ENCODE peak calls at places on chromosomes 12 and 14, in six cellular contexts. L is GM13977, C is AG10803, Z is astrocyte of the cerebellum, E is GM23338, J is activated B cell treated with CpG ODN at 0.5 μM for 24 hours. R is an unnamed sample.
A peak's percentile ranks its signal among the peaks of the same experiment; 100 is the strongest.

GRCh38 chr12:56256326-56256960 is 1.7 kb downstream of the ANKRD52 start:
- DNase-seq in L (no peak), C (peak; percentile 46), Z (no peak), E (peak; percentile 40), J (no peak), R (no peak)

GRCh38 chr12:121443193-121443829 is 43.4 kb downstream of the RNF34 start:
- DNase-seq in L (peak; percentile 92), C (peak; percentile 70), Z (peak; percentile 46), E (peak; percentile 91), J (peak; percentile 57), R (peak; percentile 97)

GRCh38 chr12:107225626-107226025 is 132.3 kb upstream of the CRY1 start:
- DNase-seq in L (no peak), C (peak; percentile 40), Z (peak; percentile 22), E (peak; percentile 61), J (no peak), R (no peak)

GRCh38 chr12:63079791-63080395 is 71.1 kb downstream of the AVPR1A start:
- DNase-seq in L (no peak), C (no peak), Z (no peak), E (no peak), J (no peak), R (no peak)

GRCh38 chr14:73248294-73248868 is 11.1 kb downstream of the PAPLN start:
- DNase-seq in L (no peak), C (no peak), Z (no peak), E (no peak), J (no peak), R (no peak)

GRCh38 chr12:116708826-116709756 is 28.8 kb downstream of the SPRING1 start:
- DNase-seq in L (peak; percentile 53), C (peak; percentile 65), Z (no peak), E (peak; percentile 54), J (peak; percentile 42), R (no peak)

GRCh38 chr12:122875590-122876220 is 20.2 kb downstream of the VPS37B start:
- DNase-seq in L (peak; percentile 71), C (peak; percentile 43), Z (no peak), E (peak; percentile 56), J (peak; percentile 14), R (no peak)

GRCh38 chr14:71271166-71271945 is 364.1 kb downstream of the PCNX1 start:
- DNase-seq in L (no peak), C (no peak), Z (no peak), E (no peak), J (no peak), R (no peak)

GRCh38 chr12:105204916-105205315 is 31.1 kb downstream of the APPL2 start:
- DNase-seq in L (no peak), C (peak; percentile 81), Z (peak; percentile 11), E (no peak), J (no peak), R (no peak)

GRCh38 chr12:56670836-56671235 is 17.2 kb downstream of the PTGES3 start:
- DNase-seq in L (no peak), C (no peak), Z (no peak), E (no peak), J (no peak), R (no peak)

GRCh38 chr12:42380733-42381132 is 54.8 kb downstream of the PPHLN1 start:
- DNase-seq in L (no peak), C (no peak), Z (no peak), E (no peak), J (no peak), R (no peak)

GRCh38 chr14:21171128-21171527 is 15.3 kb upstream of the OR5AU1 start:
- DNase-seq in L (no peak), C (no peak), Z (no peak), E (no peak), J (no peak), R (no peak)

GRCh38 chr12:130418261-130418660 is 80.6 kb downstream of the PIWIL1 start:
- DNase-seq in L (no peak), C (no peak), Z (no peak), E (no peak), J (no peak), R (no peak)

GRCh38 chr12:1517007-1517406 is 77.4 kb downstream of the FBXL14 start:
- DNase-seq in L (no peak), C (peak; percentile 97), Z (peak; percentile 81), E (peak; percentile 81), J (no peak), R (no peak)

GRCh38 chr12:121299662-121300061 is 3.2 kb upstream of the CAMKK2 start:
- DNase-seq in L (no peak), C (no peak), Z (no peak), E (no peak), J (no peak), R (no peak)

GRCh38 chr12:114508529-114509129 is 102.7 kb upstream of the TBX5 start:
- DNase-seq in L (peak; percentile 62), C (peak; percentile 79), Z (peak; percentile 40), E (peak; percentile 92), J (peak; percentile 21), R (no peak)

GRCh38 chr14:27078176-27078575 is 480.3 kb upstream of the NOVA1 start:
- DNase-seq in L (no peak), C (no peak), Z (no peak), E (no peak), J (no peak), R (no peak)

GRCh38 chr14:90721619-90722305 is 94.5 kb downstream of the TTC7B start:
- DNase-seq in L (no peak), C (no peak), Z (no peak), E (no peak), J (no peak), R (no peak)

GRCh38 chr12:4562034-4562657 is at the start of gene DYRK4:
- DNase-seq in L (no peak), C (peak; percentile 64), Z (peak; percentile 42), E (peak; percentile 98), J (no peak), R (no peak)

DNA sequence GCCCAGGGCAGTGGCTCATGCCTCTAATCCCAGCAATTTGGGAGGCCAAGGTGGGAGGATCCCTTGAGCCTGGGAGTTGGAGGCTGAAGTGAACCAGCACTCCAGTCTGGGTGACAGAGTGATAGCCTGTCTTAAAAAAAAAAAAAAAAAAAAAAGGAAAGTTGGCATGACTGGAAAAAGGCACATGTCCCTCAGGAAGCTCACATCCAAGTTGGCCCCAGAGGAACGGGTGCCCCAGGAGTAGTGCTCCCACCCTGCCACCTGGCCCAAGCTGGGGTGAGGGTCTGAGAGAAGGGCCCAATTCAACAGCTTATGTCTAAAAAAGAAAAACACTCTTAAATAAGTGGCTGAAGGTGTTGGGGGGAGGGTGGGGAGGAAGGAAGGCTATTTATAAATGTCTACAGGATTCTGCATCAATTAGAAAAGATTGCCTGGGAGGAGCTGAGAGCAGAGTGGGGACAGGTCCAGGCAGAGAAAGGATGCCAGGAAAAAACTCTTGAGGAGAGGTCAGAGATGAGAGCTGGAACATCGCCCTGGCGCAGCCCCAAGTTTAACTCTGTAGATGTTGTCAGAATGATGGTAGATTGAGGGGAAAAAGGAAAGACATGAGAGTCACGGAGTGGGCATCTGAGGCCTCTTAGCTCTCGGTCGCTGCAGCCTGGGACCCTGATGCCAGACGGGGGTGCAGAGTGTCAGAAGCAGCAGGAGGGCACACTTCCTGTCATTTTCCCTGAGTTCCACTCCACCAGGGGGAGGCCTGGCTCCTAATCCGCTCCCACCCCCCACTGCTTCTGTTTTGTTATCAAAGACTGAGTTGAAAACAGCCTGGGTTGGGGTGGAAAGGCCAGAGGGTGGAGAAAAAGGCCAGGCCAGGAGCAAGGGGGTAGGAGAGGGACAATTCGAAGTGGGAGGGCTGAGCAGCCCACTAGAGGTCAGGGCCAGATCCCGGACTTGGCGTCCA is 7.3 kb downstream of the SPRYD3 start:
- DNase-seq in L (no peak), C (peak; percentile 58), Z (no peak), E (no peak), J (no peak), R (no peak)
- TF ChIP-seq CTCF in L (no peak), C (peak; percentile 32), Z (peak; percentile 46), E (peak; percentile 26), J (no peak), R (no peak)

DNA sequence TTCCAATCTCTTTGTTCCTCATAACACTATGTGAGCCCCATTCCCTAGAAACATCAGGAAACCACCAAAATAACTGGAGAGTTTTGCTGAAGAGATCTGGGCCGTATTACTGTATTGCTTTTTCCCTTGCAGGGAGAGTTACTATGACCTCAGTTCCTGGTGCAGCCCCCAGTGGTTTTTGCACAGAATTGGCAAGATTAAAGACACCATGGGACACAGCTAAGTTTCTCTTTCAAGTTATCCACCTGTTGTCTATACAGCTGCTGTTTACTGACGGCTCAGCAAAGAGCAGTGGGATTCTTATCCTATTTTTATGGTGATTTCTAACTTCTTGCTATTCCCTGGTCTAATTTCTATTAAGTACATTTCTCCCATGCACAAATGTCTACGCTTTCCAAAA is 77.1 kb upstream of the SLC35F4 start:
- DNase-seq in L (no peak), C (no peak), Z (no peak), E (no peak), J (no peak), R (no peak)
- TF ChIP-seq CTCF in L (no peak), C (no peak), Z (no peak), E (no peak), J (no peak), R (no peak)

DNA sequence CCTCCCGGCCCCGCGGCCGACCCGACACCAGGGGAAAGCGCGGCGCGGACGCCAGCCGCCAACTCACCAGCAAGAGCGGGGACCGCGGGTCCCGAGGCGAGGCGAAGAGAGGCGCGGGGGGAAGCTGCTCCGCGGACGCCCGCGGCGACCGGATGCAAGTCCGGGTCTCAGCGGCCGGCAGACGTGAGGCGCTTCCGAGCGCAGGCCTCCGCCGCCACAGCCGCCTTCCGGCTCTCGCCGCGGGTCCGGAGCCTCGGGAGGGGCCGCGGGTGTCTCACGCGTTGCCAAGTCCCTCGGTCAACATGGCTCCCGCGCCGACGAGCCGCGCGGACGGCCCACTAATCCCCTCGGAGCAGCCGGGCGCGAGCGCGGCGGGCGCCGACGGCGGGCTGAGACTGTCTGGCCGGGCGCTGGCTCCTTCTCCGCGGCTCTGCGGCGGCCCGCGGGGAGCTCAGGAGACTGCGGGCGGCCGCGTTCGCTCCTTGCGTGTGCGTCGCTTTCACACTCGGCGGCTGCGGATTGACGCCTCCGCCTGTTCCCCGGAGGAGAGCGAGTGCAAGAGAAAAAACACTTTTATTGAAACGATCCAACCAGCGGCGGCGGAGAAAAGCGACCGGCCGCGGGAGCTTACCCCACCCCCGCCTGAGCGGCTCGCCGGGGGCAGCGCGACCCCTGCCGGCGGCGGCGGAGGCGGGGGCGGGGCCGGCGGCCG is at the start of gene CDK17:
- DNase-seq in L (peak; percentile 92), C (peak; percentile 85), Z (peak; percentile 69), E (peak; percentile 75), J (peak; percentile 91), R (peak; percentile 56)
- TF ChIP-seq CTCF in L (peak; percentile 60), C (no peak), Z (peak; percentile 31), E (peak; percentile 58), J (no peak), R (peak; percentile 38)

GRCh38 chr12:100716949-100717732 is 77.4 kb upstream of the ANO4 start:
- DNase-seq in L (no peak), C (peak; percentile 31), Z (no peak), E (peak; percentile 66), J (no peak), R (peak; percentile 50)
- TF ChIP-seq CTCF in L (no peak), C (no peak), Z (no peak), E (no peak), J (no peak), R (no peak)

GRCh38 chr14:104656014-104656714 is 33.3 kb upstream of the INF2 start:
- DNase-seq in L (no peak), C (no peak), Z (no peak), E (no peak), J (peak; percentile 56), R (no peak)
- TF ChIP-seq CTCF in L (no peak), C (no peak), Z (no peak), E (no peak), J (no peak), R (no peak)

R was measured in D721Med.